ENCODE peak calls at places on chromosomes 1 and 21, in four cellular contexts. I is stimulated activated CD8-positive, alpha-beta memory T cell treated with anti-CD3 and anti-CD28 coated beads, Interleukin-2, amount 100 ng/mL, for 1 hour; S is Caki2; Q is progenitor cell of endocrine pancreas. B is an unnamed sample.

GRCh38 chr1:20380616-20381035 is 90.0 kb downstream of the VWA5B1 start:
- DNase-seq in I (no peak), S (peak; percentile 8), Q (no peak), B (peak; percentile 89)

GRCh38 chr1:117339866-117340357 is 27.3 kb upstream of the MAN1A2 start:
- DNase-seq in I (no peak), S (peak; percentile 28), Q (no peak), B (peak; percentile 46)

GRCh38 chr1:230114245-230114651 is 47.2 kb downstream of the GALNT2 start:
- DNase-seq in I (no peak), S (no peak), Q (no peak), B (no peak)

GRCh38 chr21:35475768-35476167 is 426.7 kb upstream of the RUNX1 start:
- DNase-seq in I (no peak), S (no peak), Q (no peak), B (peak; percentile 18)

GRCh38 chr1:150233359-150234308 is 2.3 kb downstream of the ANP32E start:
- DNase-seq in I (peak; percentile 26), S (peak; percentile 31), Q (peak; percentile 21), B (no peak)

GRCh38 chr21:37367758-37368535 is 1.4 kb downstream of the DYRK1A start:
- DNase-seq in I (no peak), S (peak; percentile 52), Q (peak; percentile 29), B (peak; percentile 57)

GRCh38 chr1:32706491-32706890 is 3.9 kb upstream of the SYNC start:
- DNase-seq in I (no peak), S (no peak), Q (no peak), B (no peak)

GRCh38 chr1:219171192-219171935 is 2.3 kb upstream of the LYPLAL1 start:
- DNase-seq in I (no peak), S (peak; percentile 11), Q (no peak), B (no peak)

GRCh38 chr1:178536844-178537371 is 24.0 kb downstream of the TEX35 start:
- DNase-seq in I (no peak), S (peak; percentile 92), Q (no peak), B (peak; percentile 94)

GRCh38 chr1:64553285-64553684 is 83.4 kb downstream of the CACHD1 start:
- DNase-seq in I (no peak), S (no peak), Q (no peak), B (no peak)

GRCh38 chr1:101002551-101002950 is 23.0 kb downstream of the DPH5 start:
- DNase-seq in I (no peak), S (peak; percentile 12), Q (no peak), B (peak; percentile 63)

GRCh38 chr1:230864441-230864840 is 3.9 kb downstream of the C1orf198 start:
- DNase-seq in I (no peak), S (no peak), Q (no peak), B (no peak)

GRCh38 chr1:100455478-100456072 is 82.4 kb upstream of the GPR88 start:
- DNase-seq in I (no peak), S (no peak), Q (no peak), B (no peak)

GRCh38 chr1:222443566-222443965 is 104.3 kb downstream of the HHIPL2 start:
- DNase-seq in I (no peak), S (no peak), Q (no peak), B (no peak)

GRCh38 chr1:223726380-223727001 is 14.2 kb downstream of the CAPN2 start:
- DNase-seq in I (peak; percentile 79), S (peak; percentile 95), Q (no peak), B (peak; percentile 99)

GRCh38 chr1:16924919-16925477 is 3.3 kb downstream of the CROCC start:
- DNase-seq in I (no peak), S (no peak), Q (no peak), B (no peak)

GRCh38 chr1:12585536-12585935 is 32.5 kb downstream of the DHRS3 start:
- DNase-seq in I (no peak), S (no peak), Q (no peak), B (no peak)

GRCh38 chr1:176073524-176074157 is 133.4 kb downstream of the COP1 start:
- DNase-seq in I (no peak), S (peak; percentile 37), Q (no peak), B (peak; percentile 49)

GRCh38 chr1:6209661-6210605 is 4.0 kb downstream of the RNF207 start:
- DNase-seq in I (no peak), S (no peak), Q (no peak), B (no peak)

GRCh38 chr1:39896909-39897685 is 4.6 kb downstream of the MYCL start:
- DNase-seq in I (no peak), S (no peak), Q (no peak), B (peak; percentile 68)

GRCh38 chr1:177922209-177922608 is 47.6 kb downstream of the SEC16B start:
- DNase-seq in I (no peak), S (no peak), Q (no peak), B (no peak)

GRCh38 chr1:196393742-196394141 is 214.5 kb downstream of the KCNT2 start:
- DNase-seq in I (no peak), S (peak; percentile 25), Q (no peak), B (peak; percentile 29)

GRCh38 chr1:223848536-223848935 is 2.8 kb upstream of the TP53BP2 start:
- DNase-seq in I (no peak), S (no peak), Q (no peak), B (no peak)

B was measured in HT1080.